ENCODE peak calls at places on chromosomes 11 and 22, in six cellular contexts. One of them, this sample, is unnamed.

GRCh38 chr11:118374729-118375128 is 15.3 kb downstream of the UBE4A start:
- DNase-seq in substantia nigra: no peak
- DNase-seq in activated CD8-positive, alpha-beta memory T cell treated with anti-CD3 and anti-CD28 coated beads for 1 hour: no peak
- DNase-seq in activated naive CD4-positive, alpha-beta T cell treated with anti-CD3 and anti-CD28 coated beads, Interleukin-2, amount 10 ng/mL, durations not matched to agents 7 days and 5 days: no peak
- DNase-seq in HTR-8/SVneo: no peak
- DNase-seq in caudate nucleus: no peak
- DNase-seq in this sample: no peak

GRCh38 chr22:27844656-27845602 is 43.4 kb upstream of the MN1 start:
- DNase-seq in substantia nigra: no peak
- DNase-seq in activated CD8-positive, alpha-beta memory T cell treated with anti-CD3 and anti-CD28 coated beads for 1 hour: no peak
- DNase-seq in activated naive CD4-positive, alpha-beta T cell treated with anti-CD3 and anti-CD28 coated beads, Interleukin-2, amount 10 ng/mL, durations not matched to agents 7 days and 5 days: no peak
- DNase-seq in HTR-8/SVneo: no peak
- DNase-seq in caudate nucleus: no peak
- DNase-seq in this sample: no peak

GRCh38 chr11:35747638-35748037 is 85.1 kb downstream of the TRIM44 start:
- DNase-seq in substantia nigra: no peak
- DNase-seq in activated CD8-positive, alpha-beta memory T cell treated with anti-CD3 and anti-CD28 coated beads for 1 hour: no peak
- DNase-seq in activated naive CD4-positive, alpha-beta T cell treated with anti-CD3 and anti-CD28 coated beads, Interleukin-2, amount 10 ng/mL, durations not matched to agents 7 days and 5 days: no peak
- DNase-seq in HTR-8/SVneo: no peak
- DNase-seq in caudate nucleus: no peak
- DNase-seq in this sample: no peak

GRCh38 chr11:80702264-80702663 is 1261.4 kb upstream of the TENM4 start:
- DNase-seq in substantia nigra: no peak
- DNase-seq in activated CD8-positive, alpha-beta memory T cell treated with anti-CD3 and anti-CD28 coated beads for 1 hour: no peak
- DNase-seq in activated naive CD4-positive, alpha-beta T cell treated with anti-CD3 and anti-CD28 coated beads, Interleukin-2, amount 10 ng/mL, durations not matched to agents 7 days and 5 days: no peak
- DNase-seq in HTR-8/SVneo: no peak
- DNase-seq in caudate nucleus: no peak
- DNase-seq in this sample: no peak

GRCh38 chr11:6315811-6316425 is 4.4 kb downstream of the CAVIN3 start:
- DNase-seq in substantia nigra: peak; percentile 19
- DNase-seq in activated CD8-positive, alpha-beta memory T cell treated with anti-CD3 and anti-CD28 coated beads for 1 hour: no peak
- DNase-seq in activated naive CD4-positive, alpha-beta T cell treated with anti-CD3 and anti-CD28 coated beads, Interleukin-2, amount 10 ng/mL, durations not matched to agents 7 days and 5 days: peak; percentile 44
- DNase-seq in HTR-8/SVneo: peak; percentile 69
- DNase-seq in caudate nucleus: no peak
- DNase-seq in this sample: peak; percentile 7

GRCh38 chr11:15944460-15944859 is 411.9 kb downstream of the SOX6 start:
- DNase-seq in substantia nigra: no peak
- DNase-seq in activated CD8-positive, alpha-beta memory T cell treated with anti-CD3 and anti-CD28 coated beads for 1 hour: no peak
- DNase-seq in activated naive CD4-positive, alpha-beta T cell treated with anti-CD3 and anti-CD28 coated beads, Interleukin-2, amount 10 ng/mL, durations not matched to agents 7 days and 5 days: no peak
- DNase-seq in HTR-8/SVneo: no peak
- DNase-seq in caudate nucleus: no peak
- DNase-seq in this sample: no peak

GRCh38 chr11:113242767-113243397 is 71.5 kb upstream of the TTC12 start:
- DNase-seq in substantia nigra: no peak
- DNase-seq in activated CD8-positive, alpha-beta memory T cell treated with anti-CD3 and anti-CD28 coated beads for 1 hour: no peak
- DNase-seq in activated naive CD4-positive, alpha-beta T cell treated with anti-CD3 and anti-CD28 coated beads, Interleukin-2, amount 10 ng/mL, durations not matched to agents 7 days and 5 days: peak; percentile 50
- DNase-seq in HTR-8/SVneo: no peak
- DNase-seq in caudate nucleus: no peak
- DNase-seq in this sample: peak; percentile 66

GRCh38 chr22:22944268-22944985 is 56.8 kb downstream of the IGLL5 start:
- DNase-seq in substantia nigra: no peak
- DNase-seq in activated CD8-positive, alpha-beta memory T cell treated with anti-CD3 and anti-CD28 coated beads for 1 hour: no peak
- DNase-seq in activated naive CD4-positive, alpha-beta T cell treated with anti-CD3 and anti-CD28 coated beads, Interleukin-2, amount 10 ng/mL, durations not matched to agents 7 days and 5 days: no peak
- DNase-seq in HTR-8/SVneo: no peak
- DNase-seq in caudate nucleus: no peak
- DNase-seq in this sample: no peak

GRCh38 chr11:94926698-94927237 is 46.6 kb downstream of the CWC15 start:
- DNase-seq in substantia nigra: peak; percentile 16
- DNase-seq in activated CD8-positive, alpha-beta memory T cell treated with anti-CD3 and anti-CD28 coated beads for 1 hour: no peak
- DNase-seq in activated naive CD4-positive, alpha-beta T cell treated with anti-CD3 and anti-CD28 coated beads, Interleukin-2, amount 10 ng/mL, durations not matched to agents 7 days and 5 days: no peak
- DNase-seq in HTR-8/SVneo: peak; percentile 86
- DNase-seq in caudate nucleus: no peak
- DNase-seq in this sample: peak; percentile 29

GRCh38 chr22:48720662-48721393 is 1106.8 kb downstream of the BRD1 start:
- DNase-seq in substantia nigra: no peak
- DNase-seq in activated CD8-positive, alpha-beta memory T cell treated with anti-CD3 and anti-CD28 coated beads for 1 hour: no peak
- DNase-seq in activated naive CD4-positive, alpha-beta T cell treated with anti-CD3 and anti-CD28 coated beads, Interleukin-2, amount 10 ng/mL, durations not matched to agents 7 days and 5 days: peak; percentile 6
- DNase-seq in HTR-8/SVneo: no peak
- DNase-seq in caudate nucleus: no peak
- DNase-seq in this sample: no peak

GRCh38 chr11:19519912-19520641 is 192.6 kb upstream of the NAV2 start:
- DNase-seq in substantia nigra: no peak
- DNase-seq in activated CD8-positive, alpha-beta memory T cell treated with anti-CD3 and anti-CD28 coated beads for 1 hour: no peak
- DNase-seq in activated naive CD4-positive, alpha-beta T cell treated with anti-CD3 and anti-CD28 coated beads, Interleukin-2, amount 10 ng/mL, durations not matched to agents 7 days and 5 days: no peak
- DNase-seq in HTR-8/SVneo: no peak
- DNase-seq in caudate nucleus: no peak
- DNase-seq in this sample: peak; percentile 6

GRCh38 chr11:69195819-69196218 is 40.1 kb downstream of the SMIM38 start:
- DNase-seq in substantia nigra: no peak
- DNase-seq in activated CD8-positive, alpha-beta memory T cell treated with anti-CD3 and anti-CD28 coated beads for 1 hour: no peak
- DNase-seq in activated naive CD4-positive, alpha-beta T cell treated with anti-CD3 and anti-CD28 coated beads, Interleukin-2, amount 10 ng/mL, durations not matched to agents 7 days and 5 days: no peak
- DNase-seq in HTR-8/SVneo: no peak
- DNase-seq in caudate nucleus: no peak
- DNase-seq in this sample: no peak